ENCODE peak calls at places on chromosomes 7 and 10, in seven cellular contexts. R is HCT116, O is GM12878, J is H1, M is HepG2, D is SK-N-SH, N is K562. V is an unnamed sample.

GRCh38 chr10:99234067-99234738 is 1.4 kb downstream of the HPSE2 start:
- DNase-seq in R (no peak), O (peak), J (peak), M (no peak), D (peak), N (peak), V (peak)

GRCh38 chr7:101172854-101173751 is 7.0 kb downstream of the NAT16 start:
- DNase-seq in R (no peak), O (no peak), J (peak), M (no peak), D (peak), N (peak), V (no peak)

GRCh38 chr10:125868372-125868975 is 12.6 kb downstream of the DHX32 start:
- DNase-seq in R (peak), O (no peak), J (no peak), M (peak), D (peak), N (peak), V (peak)

GRCh38 chr7:150358433-150358832 is 10.2 kb upstream of the REPIN1 start:
- DNase-seq in R (no peak), O (no peak), J (no peak), M (no peak), D (no peak), N (no peak), V (no peak)

GRCh38 chr10:100109670-100110069 is 28.0 kb upstream of the CPN1 start:
- DNase-seq in R (peak), O (no peak), J (no peak), M (no peak), D (no peak), N (no peak), V (no peak)

GRCh38 chr10:396107-396506 is 260.9 kb downstream of the ZMYND11 start:
- DNase-seq in R (no peak), O (no peak), J (no peak), M (no peak), D (no peak), N (no peak), V (no peak)

GRCh38 chr7:112422842-112423496 is 27.3 kb upstream of the IFRD1 start:
- DNase-seq in R (peak), O (no peak), J (peak), M (peak), D (no peak), N (peak), V (no peak)

GRCh38 chr7:129777993-129778769 is 166.7 kb downstream of the NRF1 start:
- DNase-seq in R (no peak), O (no peak), J (peak), M (no peak), D (peak), N (no peak), V (no peak)

GRCh38 chr7:139127648-139128047 is 18.1 kb upstream of the ZC3HAV1 start:
- DNase-seq in R (no peak), O (no peak), J (no peak), M (no peak), D (no peak), N (no peak), V (no peak)

GRCh38 chr7:103123529-103123928 is 25.4 kb downstream of the NAPEPLD start:
- DNase-seq in R (no peak), O (no peak), J (no peak), M (no peak), D (no peak), N (no peak), V (no peak)

GRCh38 chr7:92797284-92797683 is 39.1 kb downstream of the CDK6 start:
- DNase-seq in R (no peak), O (no peak), J (no peak), M (no peak), D (no peak), N (no peak), V (no peak)

GRCh38 chr10:122363722-122364463 is 10.6 kb upstream of the PLEKHA1 start:
- DNase-seq in R (no peak), O (no peak), J (peak), M (no peak), D (no peak), N (no peak), V (no peak)

GRCh38 chr7:16265863-16266458 is 155.4 kb downstream of the CRPPA start:
- DNase-seq in R (no peak), O (no peak), J (no peak), M (no peak), D (no peak), N (no peak), V (no peak)

GRCh38 chr7:13979671-13980438 is 9.6 kb downstream of the ETV1 start:
- DNase-seq in R (no peak), O (no peak), J (no peak), M (no peak), D (no peak), N (no peak), V (no peak)

GRCh38 chr10:132708441-132708840 is 77.5 kb downstream of the NKX6-2 start:
- DNase-seq in R (no peak), O (no peak), J (no peak), M (no peak), D (no peak), N (no peak), V (no peak)

GRCh38 chr7:28389504-28390385 is 22.6 kb upstream of the CREB5 start:
- DNase-seq in R (peak), O (no peak), J (no peak), M (peak), D (peak), N (peak), V (no peak)

GRCh38 chr10:29627201-29628105 is 7.3 kb downstream of the SVIL start:
- DNase-seq in R (no peak), O (no peak), J (no peak), M (no peak), D (no peak), N (no peak), V (peak)

GRCh38 chr10:85646312-85646711 is 720.3 kb downstream of the GRID1 start:
- DNase-seq in R (no peak), O (no peak), J (no peak), M (no peak), D (no peak), N (no peak), V (no peak)

GRCh38 chr7:114988755-114989154 is 66.9 kb downstream of the MDFIC start:
- DNase-seq in R (no peak), O (no peak), J (no peak), M (no peak), D (no peak), N (no peak), V (no peak)

GRCh38 chr10:124291009-124291671 is 127.6 kb downstream of the OAT start:
- DNase-seq in R (no peak), O (no peak), J (no peak), M (no peak), D (no peak), N (no peak), V (no peak)

GRCh38 chr7:107230334-107230733 is 61.5 kb downstream of the HBP1 start:
- DNase-seq in R (no peak), O (no peak), J (no peak), M (no peak), D (no peak), N (no peak), V (no peak)

GRCh38 chr7:32958046-32959025 is 1.1 kb downstream of the FKBP9 start:
- DNase-seq in R (no peak), O (no peak), J (peak), M (peak), D (no peak), N (no peak), V (peak)

GRCh38 chr7:131603932-131604331 is 47.5 kb upstream of the PODXL start:
- DNase-seq in R (no peak), O (no peak), J (no peak), M (no peak), D (peak), N (no peak), V (no peak)

GRCh38 chr10:4755286-4756009 is 70.6 kb upstream of the AKR1E2 start:
- DNase-seq in R (no peak), O (no peak), J (no peak), M (no peak), D (no peak), N (no peak), V (no peak)

GRCh38 chr7:707296-708000 is 19.1 kb upstream of the DNAAF5 start:
- DNase-seq in R (no peak), O (no peak), J (no peak), M (no peak), D (no peak), N (no peak), V (no peak)

GRCh38 chr7:84393776-84394175 is 199.2 kb upstream of the SEMA3A start:
- DNase-seq in R (no peak), O (no peak), J (no peak), M (no peak), D (no peak), N (no peak), V (no peak)

GRCh38 chr10:80397014-80397413 is 11.3 kb upstream of the PRXL2A start:
- DNase-seq in R (no peak), O (no peak), J (no peak), M (no peak), D (no peak), N (no peak), V (no peak)

GRCh38 chr10:637221-637620 is 52.2 kb downstream of the DIP2C start:
- DNase-seq in R (no peak), O (no peak), J (no peak), M (no peak), D (no peak), N (no peak), V (peak)

GRCh38 chr7:22564511-22565045 is 64.6 kb upstream of the STEAP1B start:
- DNase-seq in R (no peak), O (no peak), J (no peak), M (no peak), D (no peak), N (no peak), V (no peak)

GRCh38 chr7:155864991-155865690 is 52.9 kb upstream of the SHH start:
- DNase-seq in R (no peak), O (no peak), J (peak), M (no peak), D (no peak), N (no peak), V (no peak)

GRCh38 chr10:24042884-24043283 is 166.1 kb upstream of the KIAA1217 start:
- DNase-seq in R (no peak), O (no peak), J (no peak), M (no peak), D (no peak), N (no peak), V (no peak)

GRCh38 chr7:75945297-75946168 is 30.6 kb downstream of the POR start:
- DNase-seq in R (no peak), O (no peak), J (no peak), M (peak), D (no peak), N (peak), V (peak)

GRCh38 chr10:14696763-14697321 is 77.9 kb downstream of the FAM107B start:
- DNase-seq in R (no peak), O (no peak), J (no peak), M (no peak), D (no peak), N (no peak), V (no peak)

GRCh38 chr10:14699482-14699881 is 75.2 kb downstream of the FAM107B start:
- DNase-seq in R (no peak), O (no peak), J (no peak), M (no peak), D (no peak), N (no peak), V (no peak)

GRCh38 chr10:14700551-14700950 is 74.1 kb downstream of the FAM107B start:
- DNase-seq in R (no peak), O (no peak), J (no peak), M (no peak), D (no peak), N (no peak), V (no peak)

GRCh38 chr10:14695833-14696232 is 78.9 kb downstream of the FAM107B start:
- DNase-seq in R (no peak), O (no peak), J (no peak), M (no peak), D (no peak), N (no peak), V (no peak)

GRCh38 chr10:14698487-14699170 is 76.1 kb downstream of the FAM107B start:
- DNase-seq in R (no peak), O (no peak), J (no peak), M (no peak), D (no peak), N (no peak), V (no peak)
- TF ChIP-seq JUND in R (no peak), O (no peak), J (no peak), M (no peak), D (peak), N (no peak), V (no peak)

GRCh38 chr7:7979556-7979955 is 11.0 kb downstream of the GLCCI1 start:
- DNase-seq in R (no peak), O (no peak), J (no peak), M (no peak), D (no peak), N (no peak), V (no peak)

GRCh38 chr7:7978860-7979259 is 10.3 kb downstream of the GLCCI1 start:
- DNase-seq in R (no peak), O (no peak), J (no peak), M (no peak), D (no peak), N (no peak), V (no peak)

GRCh38 chr7:7980134-7980533 is 11.5 kb downstream of the GLCCI1 start:
- DNase-seq in R (no peak), O (no peak), J (no peak), M (no peak), D (no peak), N (no peak), V (no peak)

GRCh38 chr7:7976677-7977076 is 8.1 kb downstream of the GLCCI1 start:
- DNase-seq in R (no peak), O (no peak), J (no peak), M (no peak), D (no peak), N (no peak), V (no peak)

GRCh38 chr7:7977774-7978173 is 9.2 kb downstream of the GLCCI1 start:
- DNase-seq in R (no peak), O (no peak), J (no peak), M (no peak), D (no peak), N (no peak), V (no peak)
- TF ChIP-seq JUND in R (no peak), O (no peak), J (no peak), M (no peak), D (no peak), N (no peak), V (no peak)

GRCh38 chr10:87059401-87059800 is 35.2 kb downstream of the GLUD1 start:
- DNase-seq in R (no peak), O (no peak), J (no peak), M (no peak), D (no peak), N (no peak), V (peak)
- TF ChIP-seq JUND in R (no peak), O (no peak), J (no peak), M (no peak), D (no peak), N (no peak), V (no peak)

GRCh38 chr7:66837007-66837406 is 84.0 kb upstream of the TMEM248 start:
- DNase-seq in R (peak), O (no peak), J (peak), M (peak), D (no peak), N (peak), V (peak)
- TF ChIP-seq JUND in R (no peak), O (no peak), J (no peak), M (no peak), D (no peak), N (no peak), V (no peak)

V was measured in T47D.